ENCODE peak calls at places on chromosomes 12 and 14, in six cellular contexts. L is CD8-positive, alpha-beta T cell; A is A549; C is tibial artery; U is mesothelial cell of epicardium; F is HL-60. J is an unnamed sample.

GRCh38 chr14:85087201-85087600 is 442.7 kb upstream of the FLRT2 start:
- DNase-seq in L (no peak), U (no peak), A (no peak), F (no peak), C (no peak), J (no peak)

GRCh38 chr12:50110762-50111416 is 1.1 kb upstream of the COX14 start:
- DNase-seq in C (peak), U (no peak), F (no peak), L (no peak), A (peak), J (no peak)

GRCh38 chr12:46267618-46268348 is 1.1 kb downstream of the SLC38A1 start:
- DNase-seq in C (no peak), U (no peak), F (no peak), A (peak), L (peak), J (no peak)

GRCh38 chr12:108237272-108237671 is 101.8 kb downstream of the CMKLR1 start:
- DNase-seq in L (no peak), U (no peak), A (peak), F (peak), C (no peak), J (no peak)

GRCh38 chr14:75422169-75422568 is 5.7 kb upstream of the JDP2 start:
- DNase-seq in A (peak), U (no peak), F (no peak), C (no peak), L (no peak), J (no peak)

GRCh38 chr12:50088577-50089335 is 3.6 kb downstream of the SMARCD1 start:
- DNase-seq in A (peak), L (peak), U (no peak), F (no peak), C (no peak), J (no peak)

GRCh38 chr12:90569685-90570084 is 385.3 kb downstream of the CCER1 start:
- DNase-seq in F (no peak), A (no peak), U (no peak), L (no peak), C (no peak), J (no peak)

GRCh38 chr14:21098134-21098891 is at the start of gene ZNF219:
- DNase-seq in F (no peak), U (peak), L (no peak), A (peak), C (peak), J (no peak)

GRCh38 chr12:22282283-22282682 is 52.2 kb downstream of the ST8SIA1 start:
- DNase-seq in L (no peak), F (no peak), C (no peak), A (peak), U (no peak), J (no peak)

GRCh38 chr12:15897433-15897832 is 13.7 kb upstream of the DERA start:
- DNase-seq in F (no peak), L (no peak), C (no peak), A (no peak), U (no peak), J (no peak)

GRCh38 chr12:117439531-117440001 is 78.1 kb upstream of the NOS1 start:
- DNase-seq in A (no peak), U (no peak), F (no peak), C (no peak), L (no peak), J (no peak)
- TF ChIP-seq CTCF in A (no peak), U (no peak), F (no peak), C (no peak), L (no peak), J (no peak)

DNA sequence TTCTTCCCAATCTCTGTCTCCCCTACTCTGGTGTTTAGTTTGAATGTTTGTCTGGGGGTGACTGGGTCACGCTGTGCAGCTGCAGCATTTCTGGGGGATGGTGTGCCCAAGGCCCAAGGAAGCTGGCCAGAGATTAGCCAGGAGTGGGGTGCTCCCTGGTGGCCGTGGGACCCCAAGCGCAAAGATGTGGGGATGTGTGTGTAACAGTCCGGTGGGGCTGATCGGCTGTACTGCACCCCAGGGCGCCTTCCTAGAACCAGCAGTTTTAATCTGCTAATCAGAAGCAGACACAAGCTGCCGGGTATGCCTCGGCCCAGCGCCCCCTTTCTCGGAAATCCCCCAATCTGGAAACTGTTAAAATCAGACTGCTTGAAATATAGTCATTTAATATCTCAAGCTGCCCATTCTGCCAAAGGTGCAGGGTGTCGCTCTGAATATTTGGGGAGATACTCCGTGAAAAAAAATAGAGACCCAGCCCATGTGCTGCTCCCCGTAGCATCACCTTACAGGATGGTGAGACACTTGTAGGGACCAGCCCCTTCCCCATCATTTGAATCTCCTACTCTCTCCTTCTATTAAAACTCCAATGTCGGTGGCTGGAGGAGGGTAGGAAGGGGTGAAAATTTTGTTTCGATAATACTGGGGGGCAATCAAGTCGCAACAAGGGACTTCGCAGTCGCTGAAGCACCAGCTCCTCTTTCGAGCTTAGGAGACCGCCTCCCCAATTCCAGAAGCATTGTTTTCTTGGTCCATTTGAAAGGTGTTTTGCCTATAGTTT is 4.3 kb downstream of the HOXC9 start:
- DNase-seq in F (no peak), A (no peak), C (no peak), U (no peak), L (no peak), J (no peak)
- TF ChIP-seq CTCF in F (no peak), A (peak), C (no peak), U (no peak), L (no peak), J (no peak)

GRCh38 chr12:47736216-47736615 is 10.9 kb upstream of the ENDOU start:
- DNase-seq in A (no peak), C (no peak), U (no peak), F (no peak), L (no peak), J (no peak)

GRCh38 chr12:47735649-47736048 is 10.4 kb upstream of the ENDOU start:
- DNase-seq in C (no peak), U (no peak), L (no peak), A (no peak), F (no peak), J (no peak)

GRCh38 chr12:47734725-47735480 is 9.6 kb upstream of the ENDOU start:
- DNase-seq in C (no peak), F (no peak), L (no peak), U (no peak), A (no peak), J (no peak)

GRCh38 chr12:47737936-47738335 is 12.6 kb upstream of the ENDOU start:
- DNase-seq in F (no peak), L (no peak), C (no peak), A (no peak), U (no peak), J (no peak)

GRCh38 chr12:47736877-47737676 is 11.8 kb upstream of the ENDOU start:
- DNase-seq in A (no peak), U (no peak), F (no peak), C (peak), L (no peak), J (no peak)
- TF ChIP-seq CTCF in A (no peak), U (no peak), F (no peak), C (no peak), L (no peak), J (no peak)

DNA sequence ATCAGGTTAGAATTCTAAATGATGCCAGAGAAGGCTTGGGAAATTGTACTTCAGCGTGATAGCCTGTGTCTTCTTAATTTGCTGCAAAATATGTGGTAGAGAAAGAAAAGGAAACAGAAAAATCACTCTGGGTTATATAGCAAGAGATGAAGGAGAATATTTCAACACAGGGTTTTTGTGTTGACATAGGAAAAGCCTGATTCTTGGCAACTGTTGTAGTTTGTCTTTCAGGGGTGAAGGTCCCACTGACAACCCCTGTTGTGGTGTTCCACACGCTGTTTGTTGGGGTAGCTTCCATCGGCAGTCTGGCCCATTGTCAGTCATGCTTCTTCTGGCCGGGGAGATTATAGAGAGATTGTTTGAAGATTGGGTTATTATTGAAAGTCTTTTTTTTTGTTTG is 13.8 kb upstream of the SLCO1C1 start:
- DNase-seq in A (no peak), C (no peak), U (no peak), F (no peak), L (no peak), J (no peak)
- TF ChIP-seq CTCF in A (no peak), C (no peak), U (no peak), F (no peak), L (no peak), J (no peak)

GRCh38 chr14:72975776-72976175 is 49.5 kb downstream of the DCAF4 start:
- DNase-seq in L (no peak), A (peak), F (no peak), U (no peak), C (no peak), J (no peak)
- TF ChIP-seq CTCF in L (no peak), A (peak), F (no peak), U (no peak), C (no peak), J (peak)

DNA sequence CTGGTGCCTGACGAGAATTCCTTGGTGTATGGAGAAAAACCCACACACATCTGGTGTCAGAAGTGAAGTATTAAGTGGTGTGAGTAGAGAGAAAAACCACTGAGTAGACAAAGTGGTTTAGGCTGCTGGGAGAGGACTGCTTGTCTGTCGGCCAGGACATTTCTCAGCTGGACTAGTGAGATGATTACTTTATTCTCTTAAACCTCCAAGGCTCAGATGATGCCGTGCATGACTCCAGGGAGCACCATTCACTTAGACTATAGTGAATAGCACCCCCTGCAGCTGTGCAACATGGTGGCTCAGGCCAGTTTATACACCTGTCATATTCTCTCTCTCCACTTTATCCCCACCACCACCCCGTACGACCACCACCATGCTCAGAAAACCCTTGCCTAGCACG is 28.5 kb upstream of the NFYB start:
- DNase-seq in L (no peak), A (no peak), C (no peak), F (no peak), U (no peak), J (no peak)
- TF ChIP-seq CTCF in L (no peak), A (no peak), C (no peak), F (no peak), U (no peak), J (no peak)

DNA sequence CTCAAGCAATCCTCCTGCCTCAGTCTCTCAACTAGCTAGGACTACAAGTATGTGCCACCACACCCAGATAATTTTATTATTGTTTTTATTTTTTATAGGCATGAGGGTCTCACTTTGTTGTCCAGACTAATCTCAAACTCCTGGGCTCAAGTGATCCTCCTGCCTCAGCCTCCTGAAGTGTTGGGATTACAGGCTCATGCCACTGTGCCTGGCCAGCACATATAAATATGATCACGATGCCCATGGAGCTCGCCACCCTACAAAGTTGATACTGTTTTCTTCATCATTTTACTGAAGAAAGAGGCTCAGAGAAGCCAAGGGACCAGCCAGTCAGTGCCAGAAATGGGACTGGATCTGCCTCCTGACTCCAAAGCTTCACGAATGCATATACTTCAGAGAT is 53.1 kb downstream of the NFKBIA start:
- DNase-seq in F (no peak), U (no peak), C (no peak), A (no peak), L (no peak), J (no peak)
- TF ChIP-seq CTCF in F (no peak), U (no peak), C (no peak), A (no peak), L (no peak), J (no peak)

GRCh38 chr14:77707724-77708408 is at the start of the genes ALKBH1 and SLIRP:
- DNase-seq in A (peak), F (peak), U (peak), C (peak), L (peak), J (peak)

GRCh38 chr14:77709412-77709811 is 1.5 kb downstream of the SLIRP start:
- DNase-seq in U (no peak), C (no peak), L (no peak), A (no peak), F (no peak), J (no peak)

GRCh38 chr14:77710364-77710763 is 2.5 kb downstream of the SLIRP start:
- DNase-seq in A (no peak), F (no peak), C (no peak), U (no peak), L (no peak), J (no peak)

GRCh38 chr14:77708749-77709148 is 846 bp downstream of the SLIRP start:
- DNase-seq in F (no peak), A (no peak), L (no peak), C (no peak), U (no peak), J (no peak)

DNA sequence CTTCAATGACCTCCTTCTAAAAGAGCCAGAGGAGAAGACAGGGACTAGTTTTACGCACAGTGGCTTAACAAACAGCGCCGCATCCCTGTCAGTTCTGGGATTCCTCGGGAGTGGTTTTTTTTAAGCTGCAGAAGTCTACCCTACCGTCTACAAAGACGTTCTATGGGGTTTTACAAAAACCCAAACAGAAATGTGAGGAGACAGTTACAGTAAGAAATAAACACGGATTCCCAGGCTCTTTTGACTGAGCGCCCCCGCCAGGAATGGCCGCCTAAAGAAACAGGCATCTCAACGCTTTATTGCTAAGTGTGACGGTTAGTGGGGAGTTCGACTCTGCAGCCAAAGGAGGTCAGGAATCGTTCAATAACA is 484 bp downstream of the ALKBH1 start:
- DNase-seq in C (no peak), A (peak), L (peak), U (no peak), F (peak), J (no peak)
- TF ChIP-seq CTCF in C (no peak), A (peak), L (no peak), U (no peak), F (no peak), J (no peak)

J was measured in type B pancreatic cell.